ENCODE peak calls at places on chromosomes 3 and 15, in six cellular contexts. T is CD4-positive, alpha-beta T cell; L is fibroblast of lung; C is heart right ventricle; V is CD8-positive, alpha-beta memory T cell; N is adipocyte. H is an unnamed sample.

GRCh38 chr15:29822100-29822684 is at the start of gene TJP1:
- DNase-seq in T (no peak), L (peak; percentile 76), C (peak; percentile 84), V (no peak), N (peak; percentile 92), H (peak; percentile 83)

GRCh38 chr15:78225783-78226541 is 8.4 kb downstream of the ACSBG1 start:
- DNase-seq in T (no peak), L (peak; percentile 36), C (no peak), V (no peak), N (no peak), H (peak; percentile 64)

GRCh38 chr3:37952564-37952963 is 38.0 kb upstream of the VILL start:
- DNase-seq in T (no peak), L (peak; percentile 85), C (no peak), V (no peak), N (no peak), H (no peak)

GRCh38 chr3:29936766-29937165 is 655.9 kb downstream of the RBMS3 start:
- DNase-seq in T (no peak), L (no peak), C (no peak), V (no peak), N (no peak), H (no peak)

GRCh38 chr3:45654344-45654934 is 34.8 kb upstream of the SACM1L start:
- DNase-seq in T (no peak), L (no peak), C (no peak), V (no peak), N (no peak), H (no peak)

GRCh38 chr3:50254577-50255250 is 14.2 kb upstream of the SEMA3B start:
- DNase-seq in T (no peak), L (peak; percentile 33), C (peak; percentile 69), V (no peak), N (peak; percentile 19), H (no peak)

GRCh38 chr3:8639585-8639984 is 5.0 kb downstream of the SSUH2 start:
- DNase-seq in T (no peak), L (no peak), C (no peak), V (no peak), N (no peak), H (no peak)

GRCh38 chr3:100213891-100214573 is 46.8 kb upstream of the TBC1D23 start:
- DNase-seq in T (no peak), L (peak; percentile 89), C (no peak), V (no peak), N (no peak), H (no peak)

GRCh38 chr15:31384568-31384967 is 57.9 kb downstream of the KLF13 start:
- DNase-seq in T (no peak), L (no peak), C (no peak), V (no peak), N (no peak), H (no peak)

GRCh38 chr3:155870945-155871745 is 695 bp downstream of the GMPS start:
- DNase-seq in T (peak; percentile 48), L (peak; percentile 4), C (peak; percentile 61), V (peak; percentile 44), N (peak; percentile 76), H (peak; percentile 77)

GRCh38 chr3:54307616-54308180 is 185.3 kb downstream of the CACNA2D3 start:
- DNase-seq in T (no peak), L (peak; percentile 45), C (no peak), V (no peak), N (no peak), H (no peak)

GRCh38 chr3:141106842-141107241 is 55.7 kb downstream of the SPSB4 start:
- DNase-seq in T (peak; percentile 17), L (no peak), C (no peak), V (no peak), N (no peak), H (no peak)

GRCh38 chr3:10273697-10274305 is 18.9 kb downstream of the GHRL start:
- DNase-seq in T (no peak), L (peak; percentile 50), C (no peak), V (no peak), N (no peak), H (no peak)

GRCh38 chr3:150609988-150610387 is 6.9 kb downstream of the SELENOT start:
- DNase-seq in T (no peak), L (no peak), C (no peak), V (no peak), N (no peak), H (no peak)

GRCh38 chr15:80783275-80783674 is 4.1 kb downstream of the CEMIP start:
- DNase-seq in T (no peak), L (no peak), C (no peak), V (no peak), N (no peak), H (no peak)

GRCh38 chr3:32969656-32970055 is 18.2 kb downstream of the CCR4 start:
- DNase-seq in T (no peak), L (no peak), C (no peak), V (no peak), N (peak; percentile 10), H (peak; percentile 30)

GRCh38 chr3:154538566-154539360 is 108.8 kb upstream of the GPR149 start:
- DNase-seq in T (no peak), L (no peak), C (no peak), V (no peak), N (no peak), H (no peak)

GRCh38 chr15:91100561-91101355 is 701 bp downstream of the SV2B start:
- DNase-seq in T (no peak), L (peak; percentile 6), C (no peak), V (no peak), N (peak; percentile 43), H (no peak)

GRCh38 chr15:52678468-52679231 is 538 bp downstream of the ATOSA start:
- DNase-seq in T (peak; percentile 72), L (peak; percentile 71), C (peak; percentile 67), V (peak; percentile 62), N (peak; percentile 79), H (peak; percentile 75)

GRCh38 chr3:66199089-66199473 is 21.7 kb upstream of the SLC25A26 start:
- DNase-seq in T (no peak), L (no peak), C (no peak), V (no peak), N (no peak), H (no peak)

GRCh38 chr15:99981223-99981647 is 248.0 kb upstream of the LYSMD4 start:
- DNase-seq in T (no peak), L (peak; percentile 25), C (no peak), V (no peak), N (no peak), H (no peak)

GRCh38 chr3:21260507-21260906 is 490.5 kb downstream of the ZNF385D start:
- DNase-seq in T (no peak), L (no peak), C (no peak), V (no peak), N (no peak), H (no peak)

GRCh38 chr3:21256932-21257331 is 494.1 kb downstream of the ZNF385D start:
- DNase-seq in T (no peak), L (peak; percentile 41), C (no peak), V (no peak), N (no peak), H (no peak)
- H3K9me3 ChIP-seq in T (no peaks in the 10 kb centered on the region), L (no peaks in the 10 kb centered on the region), C (no peaks in the 10 kb centered on the region), V (no peaks in the 10 kb centered on the region), N (no peaks in the 10 kb centered on the region), H (no peaks in the 10 kb centered on the region)

GRCh38 chr15:25134546-25134945 is 179.8 kb downstream of the SNRPN start:
- DNase-seq in T (no peak), L (peak; percentile 26), C (no peak), V (no peak), N (peak; percentile 1), H (no peak)

GRCh38 chr15:25133804-25134203 is 179.0 kb downstream of the SNRPN start:
- DNase-seq in T (no peak), L (no peak), C (no peak), V (no peak), N (no peak), H (no peak)

GRCh38 chr15:25136119-25136518 is 181.3 kb downstream of the SNRPN start:
- DNase-seq in T (no peak), L (no peak), C (no peak), V (no peak), N (peak; percentile 30), H (no peak)

GRCh38 chr15:25137013-25137412 is 182.2 kb downstream of the SNRPN start:
- DNase-seq in T (no peak), L (no peak), C (no peak), V (no peak), N (no peak), H (no peak)
- H3K9me3 ChIP-seq in T (peaks cover 47% of the 10 kb centered on the region), L (no peaks in the 10 kb centered on the region), C (peaks cover 48% of the 10 kb centered on the region), V (no peaks in the 10 kb centered on the region), N (no peaks in the 10 kb centered on the region), H (no peaks in the 10 kb centered on the region)

DNA sequence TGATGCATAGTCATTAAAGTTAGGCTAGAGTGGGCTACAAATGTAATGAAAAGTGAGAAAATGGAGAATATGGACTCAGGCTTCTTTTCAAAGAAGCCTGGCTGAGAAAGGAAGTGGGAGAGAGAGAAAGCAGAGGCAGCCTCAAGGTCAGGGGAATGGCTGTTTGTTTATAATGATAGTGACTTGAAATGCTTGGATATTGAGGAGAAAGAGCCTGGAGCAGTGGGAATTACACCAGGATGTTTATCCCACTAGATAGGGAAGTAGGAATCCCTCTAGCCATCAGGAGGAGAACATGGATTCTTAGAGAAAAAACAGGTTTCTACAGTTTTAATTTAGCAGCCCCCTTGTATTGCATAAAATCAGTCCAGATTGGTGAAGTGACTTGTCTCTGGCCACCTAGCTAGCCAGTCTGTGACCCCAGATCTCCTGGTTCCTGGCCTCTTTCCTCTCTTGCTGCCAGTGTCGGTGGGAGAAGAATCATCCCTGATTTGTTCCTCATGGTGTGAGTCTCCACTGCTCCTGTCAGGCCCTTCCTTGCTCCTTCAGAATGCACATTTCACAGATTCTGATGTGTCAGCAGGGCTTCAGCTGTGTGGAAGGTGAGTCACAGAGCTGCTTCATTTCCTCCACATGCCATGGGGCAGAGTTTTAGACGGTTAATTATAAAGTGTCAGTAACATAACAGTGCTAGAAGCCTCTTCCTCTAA is 32.9 kb downstream of the SEMA6D start:
- DNase-seq in T (no peak), L (peak; percentile 87), C (no peak), V (no peak), N (peak; percentile 53), H (peak; percentile 76)
- H3K9me3 ChIP-seq in T (peaks cover 4% of the 10 kb centered on the region), L (no peaks in the 10 kb centered on the region), C (peaks cover 24% of the 10 kb centered on the region), V (no peaks in the 10 kb centered on the region), N (peaks cover 17% of the 10 kb centered on the region), H (peaks cover 17% of the 10 kb centered on the region)

GRCh38 chr15:86394866-86395265 is 315.2 kb downstream of the AGBL1 start:
- DNase-seq in T (no peak), L (no peak), C (no peak), V (no peak), N (no peak), H (no peak)

GRCh38 chr15:86403914-86404583 is 324.4 kb downstream of the AGBL1 start:
- DNase-seq in T (no peak), L (no peak), C (no peak), V (no peak), N (no peak), H (no peak)

GRCh38 chr15:86403221-86403620 is 323.6 kb downstream of the AGBL1 start:
- DNase-seq in T (no peak), L (no peak), C (no peak), V (no peak), N (no peak), H (no peak)

DNA sequence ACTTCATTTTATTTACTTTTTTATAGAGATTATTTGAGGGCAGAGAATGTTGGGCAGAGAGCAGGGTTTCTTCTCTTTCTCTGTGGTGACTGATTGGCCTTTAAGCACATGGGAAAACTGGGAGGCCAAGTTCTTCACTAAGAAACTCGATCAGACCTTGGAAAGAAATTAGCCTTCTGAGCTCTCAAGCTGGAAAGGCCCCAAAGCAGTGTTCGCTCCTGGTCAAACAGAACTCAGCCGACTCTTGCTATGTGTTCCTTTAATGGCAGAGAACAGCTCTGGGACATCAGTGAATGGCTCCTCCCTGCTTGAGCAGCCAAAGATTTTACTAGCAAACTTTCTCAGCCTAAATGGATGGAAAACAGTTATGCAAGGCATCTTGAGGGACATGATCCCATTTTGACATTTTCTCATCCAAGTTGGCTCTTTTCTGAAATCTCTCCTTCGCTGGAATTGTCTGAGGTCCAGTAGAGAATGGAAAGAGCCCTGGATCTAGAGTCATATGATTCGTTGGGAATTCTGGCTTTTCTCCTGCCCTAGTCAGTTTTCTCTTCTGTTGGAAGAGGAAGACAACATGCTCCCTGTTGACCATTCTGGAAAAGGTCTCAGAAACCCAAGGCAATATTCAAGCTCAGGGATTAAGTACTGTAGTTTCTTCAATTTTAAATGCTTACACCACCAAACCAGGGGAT is 319.5 kb downstream of the AGBL1 start:
- DNase-seq in T (no peak), L (no peak), C (no peak), V (no peak), N (no peak), H (no peak)
- H3K9me3 ChIP-seq in T (no peaks in the 10 kb centered on the region), L (no peaks in the 10 kb centered on the region), C (no peaks in the 10 kb centered on the region), V (no peaks in the 10 kb centered on the region), N (no peaks in the 10 kb centered on the region), H (no peaks in the 10 kb centered on the region)